ENCODE peak calls at places on chromosomes 16 and 17, in six cellular contexts. I is HCEC 1CT, Y is myocyte, G is NCI-H510A treated with DMSO at 0.1 percent for 48 hours, P is KG1, V is T-helper 1 cell. N is an unnamed sample.

GRCh38 chr16:51155901-51156810 is 5.1 kb upstream of the SALL1 start:
- DNase-seq in I (no peak), Y (no peak), G (no peak), P (no peak), V (no peak), N (no peak)

GRCh38 chr17:17708301-17708700 is 27.0 kb downstream of the RAI1 start:
- DNase-seq in I (no peak), Y (no peak), G (no peak), P (no peak), V (no peak), N (no peak)

GRCh38 chr17:79065105-79065670 is 9.4 kb upstream of the ENGASE start:
- DNase-seq in I (peak), Y (peak), G (no peak), P (no peak), V (peak), N (no peak)

GRCh38 chr16:28100810-28101532 is 37.5 kb upstream of the GSG1L start:
- DNase-seq in I (no peak), Y (no peak), G (no peak), P (no peak), V (no peak), N (no peak)

GRCh38 chr17:36107660-36108059 is 4.0 kb downstream of the CCL4 start:
- DNase-seq in I (no peak), Y (no peak), G (no peak), P (no peak), V (no peak), N (no peak)

GRCh38 chr17:27296427-27296979 is 2.6 kb downstream of the WSB1 start:
- DNase-seq in I (peak), Y (peak), G (no peak), P (no peak), V (peak), N (no peak)

GRCh38 chr17:75764711-75765421 is at the start of gene GALK1:
- DNase-seq in I (peak), Y (peak), G (peak), P (no peak), V (peak), N (no peak)

GRCh38 chr17:2054262-2054739 is 602 bp upstream of the HIC1 start:
- DNase-seq in I (peak), Y (no peak), G (peak), P (no peak), V (no peak), N (no peak)

GRCh38 chr17:54085934-54086333 is 263.2 kb downstream of the KIF2B start:
- DNase-seq in I (no peak), Y (peak), G (peak), P (no peak), V (no peak), N (no peak)